ENCODE peak calls at places on chromosome 2, in eight cellular contexts. D, M, H, Y, S, B, J and Z are unnamed samples.

GRCh38 chr2:100196786-100197494 is 54.5 kb upstream of the AFF3 start:
- DNase-seq in J (peak), D (no peak), B (no peak), H (no peak), Y (no peak), M (peak), S (no peak), Z (no peak)

GRCh38 chr2:237924164-237924534 is 42.7 kb upstream of the UBE2F start:
- DNase-seq in H (no peak), D (no peak), Y (no peak), M (no peak), J (no peak), B (no peak), S (no peak), Z (no peak)

GRCh38 chr2:54226224-54226623 is 29.8 kb downstream of the TSPYL6 start:
- DNase-seq in D (no peak), M (no peak), Y (no peak), S (no peak), B (no peak), J (peak), H (no peak), Z (no peak)

GRCh38 chr2:216540920-216541319 is 42.3 kb downstream of the RPL37A start:
- DNase-seq in D (no peak), M (no peak), S (no peak), H (no peak), J (no peak), B (no peak), Y (no peak), Z (no peak)

GRCh38 chr2:235382091-235383000 is 111.5 kb upstream of the AGAP1 start:
- DNase-seq in B (no peak), H (no peak), M (no peak), S (no peak), D (no peak), J (no peak), Y (no peak), Z (no peak)

GRCh38 chr2:154402138-154402714 is 296.3 kb upstream of the KCNJ3 start:
- DNase-seq in B (peak), Y (no peak), H (peak), J (peak), M (peak), D (no peak), S (peak), Z (peak)

GRCh38 chr2:19574788-19575260 is 216.4 kb upstream of the OSR1 start:
- DNase-seq in J (peak), Y (no peak), M (peak), S (no peak), D (peak), B (no peak), H (no peak), Z (peak)

GRCh38 chr2:20209373-20210109 is 15.4 kb downstream of the SDC1 start:
- DNase-seq in J (no peak), D (no peak), M (no peak), B (peak), Y (no peak), S (no peak), H (no peak), Z (no peak)

GRCh38 chr2:152028182-152028862 is 70.5 kb downstream of the CACNB4 start:
- DNase-seq in S (no peak), B (peak), H (no peak), D (no peak), Y (no peak), J (peak), M (peak), Z (peak)

GRCh38 chr2:118221952-118222594 is 133.8 kb downstream of the INSIG2 start:
- DNase-seq in J (peak), S (peak), M (peak), B (peak), Y (peak), H (peak), D (no peak), Z (peak)

GRCh38 chr2:63064197-63064596 is 13.6 kb downstream of the OTX1 start:
- DNase-seq in M (no peak), B (peak), J (no peak), S (no peak), D (no peak), Y (no peak), H (no peak), Z (no peak)

GRCh38 chr2:47984041-47984440 is 77.7 kb upstream of the FBXO11 start:
- DNase-seq in J (peak), H (no peak), M (no peak), Y (no peak), D (no peak), S (no peak), B (no peak), Z (peak)

GRCh38 chr2:149661844-149662243 is 74.3 kb upstream of the MMADHC start:
- DNase-seq in S (no peak), D (no peak), M (peak), B (peak), J (peak), H (peak), Y (peak), Z (peak)

GRCh38 chr2:24852431-24853020 is 59.3 kb downstream of the CENPO start:
- DNase-seq in J (no peak), Y (no peak), H (no peak), D (peak), M (no peak), S (no peak), B (no peak), Z (no peak)

GRCh38 chr2:197286805-197287595 is 23.6 kb downstream of the ANKRD44 start:
- DNase-seq in Y (peak), D (no peak), B (peak), J (peak), S (no peak), M (peak), H (no peak), Z (peak)

GRCh38 chr2:71552356-71552755 is 99.0 kb downstream of the DYSF start:
- DNase-seq in B (no peak), J (no peak), S (no peak), H (no peak), D (no peak), Y (no peak), M (no peak), Z (no peak)

GRCh38 chr2:230947908-230948365 is 22.9 kb upstream of the GPR55 start:
- DNase-seq in B (no peak), S (no peak), Y (no peak), M (no peak), D (no peak), H (no peak), J (no peak), Z (no peak)

GRCh38 chr2:36981911-36982310 is 15.6 kb upstream of the STRN start:
- DNase-seq in M (no peak), S (no peak), H (no peak), Y (no peak), D (no peak), B (no peak), J (no peak), Z (no peak)

GRCh38 chr2:54558976-54559410 is 102.9 kb downstream of the SPTBN1 start:
- DNase-seq in B (no peak), Y (no peak), J (no peak), H (no peak), D (no peak), S (no peak), M (no peak), Z (no peak)

GRCh38 chr2:109468893-109469292 is 144.9 kb downstream of the SEPTIN10 start:
- DNase-seq in M (no peak), J (no peak), D (no peak), B (no peak), H (no peak), Y (no peak), S (no peak), Z (no peak)

GRCh38 chr2:226227341-226227740 is 572.3 kb downstream of the IRS1 start:
- DNase-seq in J (no peak), Y (no peak), D (no peak), S (no peak), B (no peak), M (peak), H (no peak), Z (no peak)

GRCh38 chr2:24749069-24749691 is 44.0 kb downstream of the PTRHD1 start:
- DNase-seq in H (no peak), S (no peak), Y (no peak), B (no peak), M (no peak), D (no peak), J (no peak), Z (no peak)

GRCh38 chr2:209788925-209789324 is 17.3 kb downstream of the UNC80 start:
- DNase-seq in B (peak), D (no peak), S (no peak), Y (no peak), M (no peak), H (no peak), J (no peak), Z (no peak)

GRCh38 chr2:109715302-109715937 is 78.7 kb upstream of the RGPD5 start:
- DNase-seq in B (peak), Y (peak), D (no peak), M (no peak), J (peak), H (no peak), S (no peak), Z (peak)

GRCh38 chr2:172380436-172381274 is 46.7 kb upstream of the ITGA6 start:
- DNase-seq in J (no peak), B (no peak), D (no peak), Y (no peak), H (peak), S (no peak), M (no peak), Z (no peak)

GRCh38 chr2:186052930-186053329 is 314.3 kb downstream of the FSIP2 start:
- DNase-seq in D (no peak), M (no peak), Y (no peak), H (no peak), J (no peak), B (no peak), S (no peak), Z (no peak)

GRCh38 chr2:11257078-11257477 is 87.4 kb downstream of the ROCK2 start:
- DNase-seq in Y (no peak), H (no peak), M (no peak), D (no peak), S (no peak), J (no peak), B (no peak), Z (no peak)

GRCh38 chr2:71551631-71551915 is 98.2 kb downstream of the DYSF start:
- DNase-seq in J (no peak), H (no peak), M (no peak), S (no peak), Y (no peak), B (no peak), D (no peak), Z (no peak)

GRCh38 chr2:137929504-137929886 is 34.8 kb upstream of the HNMT start:
- DNase-seq in D (no peak), H (no peak), B (peak), J (no peak), S (no peak), Y (no peak), M (no peak), Z (no peak)

GRCh38 chr2:191696001-191696400 is 18.1 kb downstream of the NABP1 start:
- DNase-seq in D (peak), S (no peak), B (peak), J (peak), M (peak), Y (peak), H (no peak), Z (peak)

GRCh38 chr2:219523031-219523671 is 8.9 kb downstream of the ASIC4 start:
- DNase-seq in D (no peak), B (no peak), Y (no peak), J (no peak), M (no peak), H (no peak), S (no peak), Z (no peak)
- TF ChIP-seq CTCF in D (no peak), B (no peak), Y (no peak), J (no peak), M (no peak), H (peak), S (no peak), Z (no peak)

GRCh38 chr2:9248363-9248762 is 41.8 kb downstream of the ASAP2 start:
- DNase-seq in H (no peak), M (no peak), Y (no peak), B (no peak), J (no peak), S (no peak), D (no peak), Z (no peak)
- H3K4me3 ChIP-seq in H (no peak), M (no peak), Y (no peak), B (no peak), J (no peak), S (no peak), D (no peak), Z (no peak)

GRCh38 chr2:26915316-26915715 is 55.1 kb upstream of the MAPRE3 start:
- DNase-seq in M (no peak), B (no peak), S (no peak), D (no peak), J (no peak), H (no peak), Y (no peak), Z (no peak)

GRCh38 chr2:26916128-26916692 is 54.2 kb upstream of the MAPRE3 start:
- DNase-seq in M (no peak), B (no peak), Y (no peak), S (no peak), J (no peak), D (no peak), H (no peak), Z (no peak)

GRCh38 chr2:26914963-26915310 is 55.5 kb upstream of the MAPRE3 start:
- DNase-seq in S (no peak), Y (no peak), H (no peak), J (no peak), M (no peak), B (no peak), D (no peak), Z (no peak)

GRCh38 chr2:26913599-26914285 is 56.7 kb upstream of the MAPRE3 start:
- DNase-seq in H (no peak), S (no peak), M (peak), D (no peak), J (peak), B (no peak), Y (no peak), Z (peak)

DNA sequence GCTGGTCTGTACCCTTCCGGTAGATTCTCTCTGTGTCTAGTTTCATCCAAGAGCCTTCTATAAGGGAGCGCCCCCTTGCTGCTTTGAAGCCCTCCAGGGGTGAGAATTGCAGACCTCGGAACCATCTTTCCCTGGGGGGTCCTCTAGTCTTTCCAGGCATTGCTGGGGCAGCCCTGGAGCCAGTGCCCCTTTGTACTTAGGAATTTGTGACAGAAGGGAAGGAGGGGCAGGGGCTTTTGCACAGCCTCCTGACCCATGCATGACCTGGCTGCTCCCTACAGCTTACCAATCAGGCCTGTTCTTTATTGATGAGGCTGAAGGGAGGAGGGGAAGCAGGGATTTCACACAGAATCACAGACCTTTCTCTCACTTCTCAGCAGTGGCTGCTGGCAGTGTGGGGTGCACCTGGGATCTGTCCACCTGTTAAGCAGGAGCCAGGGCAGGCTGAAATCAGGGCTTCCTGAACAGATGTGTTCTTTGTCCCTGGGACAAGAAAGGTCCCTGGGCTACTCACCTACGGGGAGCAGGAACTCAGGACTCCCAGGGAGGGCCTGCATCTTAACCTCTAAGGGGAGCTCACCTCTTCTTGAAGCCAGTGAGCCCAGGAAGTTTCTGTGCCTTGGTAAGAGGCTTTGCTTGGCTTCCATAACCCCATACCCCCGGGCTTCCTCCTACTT is 56.0 kb upstream of the MAPRE3 start:
- DNase-seq in J (no peak), S (no peak), H (no peak), B (no peak), Y (no peak), M (no peak), D (no peak), Z (no peak)
- TF ChIP-seq CTCF in J (no peak), S (no peak), H (no peak), B (no peak), Y (no peak), M (no peak), D (no peak), Z (no peak)

GRCh38 chr2:69639246-69639645 is 4.3 kb downstream of the AAK1 start:
- DNase-seq in J (no peak), H (no peak), S (no peak), B (no peak), D (no peak), M (no peak), Y (no peak), Z (no peak)
- H3K4me3 ChIP-seq in J (no peak), H (no peak), S (no peak), B (no peak), D (no peak), M (no peak), Y (no peak), Z (no peak)

GRCh38 chr2:205686231-205687017 is 4.1 kb downstream of the NRP2 start:
- DNase-seq in B (no peak), D (no peak), H (no peak), S (no peak), Y (peak), J (no peak), M (peak), Z (no peak)
- TF ChIP-seq CTCF in B (no peak), D (no peak), H (peak), S (no peak), Y (no peak), J (no peak), M (peak), Z (no peak)

DNA sequence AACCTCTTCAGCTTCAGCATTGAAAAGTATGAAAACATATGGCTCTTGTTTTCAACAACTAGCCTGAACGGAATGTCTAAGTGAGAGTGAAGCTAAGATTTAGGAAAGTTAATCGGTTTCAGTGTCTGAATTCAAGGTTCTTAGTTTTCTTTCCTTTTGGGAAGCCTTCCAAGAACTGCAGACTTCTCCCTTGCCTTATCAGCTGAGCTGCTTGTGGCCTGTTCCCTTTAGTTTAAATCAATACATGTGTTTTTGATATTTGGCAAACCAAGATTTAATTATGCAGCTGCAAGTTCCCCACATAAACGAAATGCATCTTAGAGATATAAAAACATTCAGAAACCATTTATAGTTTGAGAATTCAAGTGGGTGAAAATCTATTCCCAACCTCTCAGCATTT is 274.3 kb upstream of the NRP2 start:
- DNase-seq in B (no peak), H (peak), M (peak), D (no peak), S (no peak), J (peak), Y (no peak), Z (peak)
- H3K4me3 ChIP-seq in B (no peak), H (no peak), M (no peak), D (no peak), S (no peak), J (no peak), Y (no peak), Z (no peak)

GRCh38 chr2:26722911-26723310 is 30.4 kb downstream of the KCNK3 start:
- DNase-seq in S (no peak), J (no peak), M (no peak), Y (peak), D (no peak), H (no peak), B (no peak), Z (no peak)

GRCh38 chr2:26721267-26722032 is 28.9 kb downstream of the KCNK3 start:
- DNase-seq in Y (no peak), S (no peak), M (no peak), J (peak), B (no peak), H (no peak), D (no peak), Z (no peak)

GRCh38 chr2:26718949-26719686 is 26.6 kb downstream of the KCNK3 start:
- DNase-seq in D (no peak), B (no peak), M (no peak), Y (no peak), J (no peak), S (no peak), H (no peak), Z (no peak)

GRCh38 chr2:26722328-26722727 is 29.8 kb downstream of the KCNK3 start:
- DNase-seq in Y (no peak), M (no peak), H (no peak), J (no peak), S (no peak), B (no peak), D (no peak), Z (no peak)

DNA sequence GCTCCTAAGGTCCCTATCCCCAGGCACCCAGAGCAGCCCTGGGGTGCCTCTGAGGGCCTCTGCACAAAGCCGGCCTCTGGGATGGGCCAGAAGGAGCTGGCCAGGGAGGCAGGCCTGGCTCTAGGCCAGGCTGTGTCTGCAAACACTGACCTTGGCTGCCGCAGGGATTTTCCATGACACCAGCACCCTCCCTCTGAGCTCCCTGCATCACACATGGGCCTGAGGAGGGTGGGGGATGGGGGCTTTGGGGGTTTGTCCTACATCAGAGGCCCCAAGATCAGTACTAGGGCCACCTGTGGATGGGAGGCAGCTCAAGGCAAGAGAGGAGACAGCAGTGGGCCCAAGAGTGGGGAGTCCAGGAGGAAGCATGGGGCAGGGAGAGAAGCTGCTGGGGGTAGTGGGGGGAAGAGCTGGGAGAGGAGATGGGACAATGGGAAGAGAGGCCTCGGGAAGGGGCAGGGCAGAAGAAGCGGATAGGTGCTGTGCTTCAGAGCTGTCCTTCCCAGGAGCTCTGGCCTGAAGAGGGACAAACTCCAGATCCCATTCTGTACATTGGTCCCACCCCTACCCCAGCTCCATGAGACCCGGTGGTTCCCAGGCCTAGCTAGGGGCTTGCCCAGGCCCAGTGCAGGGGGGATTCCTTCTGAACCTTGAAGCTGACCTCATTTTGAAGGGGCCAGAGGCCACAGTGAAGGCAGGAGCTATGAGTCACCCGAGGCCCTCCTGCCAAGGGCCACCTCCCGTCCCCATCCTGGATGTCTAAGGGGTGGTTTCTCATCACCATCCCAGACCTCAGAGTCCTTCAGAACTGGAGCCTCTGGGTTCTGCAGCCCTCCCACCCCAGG is 28.0 kb downstream of the KCNK3 start:
- DNase-seq in S (peak), M (peak), Y (peak), J (peak), B (no peak), D (peak), H (peak), Z (peak)
- TF ChIP-seq CTCF in S (no peak), M (no peak), Y (no peak), J (no peak), B (no peak), D (no peak), H (no peak), Z (no peak)

GRCh38 chr2:218401834-218402370 is 2.2 kb downstream of the CTDSP1 start:
- DNase-seq in B (no peak), H (no peak), J (no peak), M (no peak), D (peak), Y (no peak), S (no peak), Z (no peak)
- H3K4me3 ChIP-seq in B (no peak), H (no peak), J (peak), M (no peak), D (peak), Y (peak), S (no peak), Z (no peak)